ENCODE peak calls at places on chromosome 19, in four cellular contexts. One of them, this sample, is unnamed.

GRCh38 chr19:40322271-40322610 is 26.0 kb downstream of the C19orf47 start:
- DNase-seq in HTR-8/SVneo: peak; percentile 22
- DNase-seq in activated CD4-positive, alpha-beta T cell treated with anti-CD3 and anti-CD28 coated beads, Interleukin-2, amount 50 U/mL, for 48 hours: no peak
- DNase-seq in progenitor cell of endocrine pancreas: no peak
- DNase-seq in this sample: no peak

GRCh38 chr19:42216653-42217521 is 590 bp downstream of the DEDD2 start:
- DNase-seq in HTR-8/SVneo: peak; percentile 32
- DNase-seq in activated CD4-positive, alpha-beta T cell treated with anti-CD3 and anti-CD28 coated beads, Interleukin-2, amount 50 U/mL, for 48 hours: peak; percentile 42
- DNase-seq in progenitor cell of endocrine pancreas: peak; percentile 46
- DNase-seq in this sample: no peak

GRCh38 chr19:43575955-43576451 is 402 bp downstream of the PINLYP start:
- DNase-seq in HTR-8/SVneo: no peak
- DNase-seq in activated CD4-positive, alpha-beta T cell treated with anti-CD3 and anti-CD28 coated beads, Interleukin-2, amount 50 U/mL, for 48 hours: no peak
- DNase-seq in progenitor cell of endocrine pancreas: no peak
- DNase-seq in this sample: no peak

GRCh38 chr19:49861127-49861526 is 6.2 kb downstream of the PNKP start:
- DNase-seq in HTR-8/SVneo: no peak
- DNase-seq in activated CD4-positive, alpha-beta T cell treated with anti-CD3 and anti-CD28 coated beads, Interleukin-2, amount 50 U/mL, for 48 hours: no peak
- DNase-seq in progenitor cell of endocrine pancreas: no peak
- DNase-seq in this sample: no peak

GRCh38 chr19:58118979-58119733 is 21.1 kb upstream of the ZSCAN18 start:
- DNase-seq in HTR-8/SVneo: no peak
- DNase-seq in activated CD4-positive, alpha-beta T cell treated with anti-CD3 and anti-CD28 coated beads, Interleukin-2, amount 50 U/mL, for 48 hours: no peak
- DNase-seq in progenitor cell of endocrine pancreas: no peak
- DNase-seq in this sample: no peak

GRCh38 chr19:31332096-31332495 is 17.1 kb downstream of the TSHZ3 start:
- DNase-seq in HTR-8/SVneo: no peak
- DNase-seq in activated CD4-positive, alpha-beta T cell treated with anti-CD3 and anti-CD28 coated beads, Interleukin-2, amount 50 U/mL, for 48 hours: no peak
- DNase-seq in progenitor cell of endocrine pancreas: no peak
- DNase-seq in this sample: no peak

GRCh38 chr19:47280183-47280797 is 5.6 kb downstream of the INAFM1 start:
- DNase-seq in HTR-8/SVneo: no peak
- DNase-seq in activated CD4-positive, alpha-beta T cell treated with anti-CD3 and anti-CD28 coated beads, Interleukin-2, amount 50 U/mL, for 48 hours: peak; percentile 81
- DNase-seq in progenitor cell of endocrine pancreas: no peak
- DNase-seq in this sample: no peak

GRCh38 chr19:14632286-14632685 is 42.4 kb downstream of the ADGRE3 start:
- DNase-seq in HTR-8/SVneo: peak; percentile 38
- DNase-seq in activated CD4-positive, alpha-beta T cell treated with anti-CD3 and anti-CD28 coated beads, Interleukin-2, amount 50 U/mL, for 48 hours: peak; percentile 7
- DNase-seq in progenitor cell of endocrine pancreas: no peak
- DNase-seq in this sample: no peak

GRCh38 chr19:15979293-15979692 is 30.5 kb downstream of the OR10H4 start:
- DNase-seq in HTR-8/SVneo: no peak
- DNase-seq in activated CD4-positive, alpha-beta T cell treated with anti-CD3 and anti-CD28 coated beads, Interleukin-2, amount 50 U/mL, for 48 hours: no peak
- DNase-seq in progenitor cell of endocrine pancreas: no peak
- DNase-seq in this sample: no peak

GRCh38 chr19:6233051-6233826 is 46.5 kb downstream of the MLLT1 start:
- DNase-seq in HTR-8/SVneo: no peak
- DNase-seq in activated CD4-positive, alpha-beta T cell treated with anti-CD3 and anti-CD28 coated beads, Interleukin-2, amount 50 U/mL, for 48 hours: no peak
- DNase-seq in progenitor cell of endocrine pancreas: no peak
- DNase-seq in this sample: no peak

GRCh38 chr19:44767295-44768180 is 10.2 kb upstream of the CBLC start:
- DNase-seq in HTR-8/SVneo: no peak
- DNase-seq in activated CD4-positive, alpha-beta T cell treated with anti-CD3 and anti-CD28 coated beads, Interleukin-2, amount 50 U/mL, for 48 hours: no peak
- DNase-seq in progenitor cell of endocrine pancreas: no peak
- DNase-seq in this sample: no peak

GRCh38 chr19:10568444-10568825 is 344 bp downstream of the CDKN2D start:
- DNase-seq in HTR-8/SVneo: no peak
- DNase-seq in activated CD4-positive, alpha-beta T cell treated with anti-CD3 and anti-CD28 coated beads, Interleukin-2, amount 50 U/mL, for 48 hours: peak; percentile 61
- DNase-seq in progenitor cell of endocrine pancreas: no peak
- DNase-seq in this sample: no peak

GRCh38 chr19:47512183-47512947 is 2.5 kb downstream of the NAPA start:
- DNase-seq in HTR-8/SVneo: no peak
- DNase-seq in activated CD4-positive, alpha-beta T cell treated with anti-CD3 and anti-CD28 coated beads, Interleukin-2, amount 50 U/mL, for 48 hours: no peak
- DNase-seq in progenitor cell of endocrine pancreas: no peak
- DNase-seq in this sample: no peak

GRCh38 chr19:50928841-50929240 is 17.6 kb upstream of the KLK4 start:
- DNase-seq in HTR-8/SVneo: no peak
- DNase-seq in activated CD4-positive, alpha-beta T cell treated with anti-CD3 and anti-CD28 coated beads, Interleukin-2, amount 50 U/mL, for 48 hours: no peak
- DNase-seq in progenitor cell of endocrine pancreas: no peak
- DNase-seq in this sample: no peak

GRCh38 chr19:44904426-44904994 is 1.1 kb upstream of the APOE start:
- DNase-seq in HTR-8/SVneo: no peak
- DNase-seq in activated CD4-positive, alpha-beta T cell treated with anti-CD3 and anti-CD28 coated beads, Interleukin-2, amount 50 U/mL, for 48 hours: peak; percentile 19
- DNase-seq in progenitor cell of endocrine pancreas: no peak
- DNase-seq in this sample: no peak

GRCh38 chr19:48608798-48609263 is 2.3 kb downstream of the SPACA4 start:
- DNase-seq in HTR-8/SVneo: peak; percentile 81
- DNase-seq in activated CD4-positive, alpha-beta T cell treated with anti-CD3 and anti-CD28 coated beads, Interleukin-2, amount 50 U/mL, for 48 hours: peak; percentile 59
- DNase-seq in progenitor cell of endocrine pancreas: no peak
- DNase-seq in this sample: no peak

GRCh38 chr19:47158879-47159509 is 28.4 kb downstream of the SAE1 start:
- DNase-seq in HTR-8/SVneo: no peak
- DNase-seq in activated CD4-positive, alpha-beta T cell treated with anti-CD3 and anti-CD28 coated beads, Interleukin-2, amount 50 U/mL, for 48 hours: peak; percentile 42
- DNase-seq in progenitor cell of endocrine pancreas: no peak
- DNase-seq in this sample: peak; percentile 35

GRCh38 chr19:11861301-11861700 is 12.8 kb downstream of the ZNF439 start:
- DNase-seq in HTR-8/SVneo: no peak
- DNase-seq in activated CD4-positive, alpha-beta T cell treated with anti-CD3 and anti-CD28 coated beads, Interleukin-2, amount 50 U/mL, for 48 hours: no peak
- DNase-seq in progenitor cell of endocrine pancreas: no peak
- DNase-seq in this sample: no peak

GRCh38 chr19:4908311-4908710 is 990 bp upstream of the UHRF1 start:
- DNase-seq in HTR-8/SVneo: no peak
- DNase-seq in activated CD4-positive, alpha-beta T cell treated with anti-CD3 and anti-CD28 coated beads, Interleukin-2, amount 50 U/mL, for 48 hours: no peak
- DNase-seq in progenitor cell of endocrine pancreas: no peak
- DNase-seq in this sample: no peak

GRCh38 chr19:57280913-57281425 is 684 bp downstream of the ZNF460 start:
- DNase-seq in HTR-8/SVneo: no peak
- DNase-seq in activated CD4-positive, alpha-beta T cell treated with anti-CD3 and anti-CD28 coated beads, Interleukin-2, amount 50 U/mL, for 48 hours: peak; percentile 29
- DNase-seq in progenitor cell of endocrine pancreas: no peak
- DNase-seq in this sample: no peak

GRCh38 chr19:7224205-7224833 is 69.9 kb downstream of the INSR start:
- DNase-seq in HTR-8/SVneo: no peak
- DNase-seq in activated CD4-positive, alpha-beta T cell treated with anti-CD3 and anti-CD28 coated beads, Interleukin-2, amount 50 U/mL, for 48 hours: no peak
- DNase-seq in progenitor cell of endocrine pancreas: no peak
- DNase-seq in this sample: no peak

This sample was measured in T-helper 22 cell.